ENCODE peak calls at places on chromosomes 2 and 18, in five cellular contexts. E is MCF 10A, I is SW 1271, G is DMS153, C is cardiac fibroblast. P is an unnamed sample.
A peak's percentile ranks its signal among the peaks of the same experiment; 100 is the strongest.

GRCh38 chr18:3675446-3675845 is 225.5 kb downstream of the TGIF1 start:
- DNase-seq in I (no peak), E (no peak), G (no peak), C (no peak), P (no peak)

GRCh38 chr18:40932862-40933261 is 1022.2 kb upstream of the PIK3C3 start:
- DNase-seq in G (no peak), C (no peak), I (no peak), E (no peak), P (no peak)

GRCh38 chr2:84914334-84914733 is 8.9 kb downstream of the TMSB10 start:
- DNase-seq in E (no peak), I (no peak), C (no peak), G (no peak), P (no peak)

GRCh38 chr18:74806073-74806472 is 208.4 kb downstream of the ZNF407 start:
- DNase-seq in I (no peak), G (no peak), E (peak; percentile 51), C (no peak), P (no peak)

GRCh38 chr2:54555318-54555837 is 99.3 kb downstream of the SPTBN1 start:
- DNase-seq in C (peak; percentile 27), G (no peak), I (no peak), E (no peak), P (no peak)

GRCh38 chr2:112048887-112049286 is 6.2 kb upstream of the TMEM87B start:
- DNase-seq in G (peak; percentile 42), C (peak; percentile 83), I (no peak), E (peak; percentile 66), P (peak; percentile 1)

GRCh38 chr2:201665420-201666158 is 22.3 kb upstream of the TMEM237 start:
- DNase-seq in I (no peak), E (no peak), C (no peak), G (no peak), P (no peak)

GRCh38 chr2:207750315-207750714 is 19.4 kb downstream of the FZD5 start:
- DNase-seq in I (no peak), G (peak; percentile 78), E (no peak), C (no peak), P (no peak)

GRCh38 chr18:33755918-33756590 is 178.0 kb downstream of the ASXL3 start:
- DNase-seq in G (peak; percentile 86), I (peak; percentile 42), C (peak; percentile 33), E (peak; percentile 57), P (no peak)

GRCh38 chr2:168233726-168234406 is 13.5 kb downstream of the STK39 start:
- DNase-seq in E (no peak), C (no peak), G (no peak), I (no peak), P (no peak)

GRCh38 chr2:224520064-224520463 is 65.1 kb downstream of the CUL3 start:
- DNase-seq in E (peak; percentile 60), G (no peak), I (no peak), C (peak; percentile 74), P (no peak)

GRCh38 chr2:12778811-12779574 is 62.3 kb downstream of the TRIB2 start:
- DNase-seq in I (no peak), G (no peak), C (no peak), E (no peak), P (no peak)

GRCh38 chr2:104378853-104379374 is 475.0 kb upstream of the POU3F3 start:
- DNase-seq in C (no peak), I (no peak), G (peak; percentile 58), E (peak; percentile 23), P (peak; percentile 56)

GRCh38 chr18:78889250-78889649 is 90.4 kb upstream of the SALL3 start:
- DNase-seq in C (no peak), E (no peak), I (no peak), G (no peak), P (no peak)

GRCh38 chr2:100610381-100610831 is 47.6 kb downstream of the PDCL3 start:
- DNase-seq in G (no peak), C (peak; percentile 65), E (peak; percentile 61), I (peak; percentile 34), P (peak; percentile 13)

GRCh38 chr2:34102359-34102758 is 503.3 kb upstream of the FAM98A start:
- DNase-seq in I (no peak), C (peak; percentile 6), E (peak; percentile 44), G (no peak), P (no peak)

GRCh38 chr2:128282246-128282975 is 36.3 kb downstream of the HS6ST1 start:
- DNase-seq in G (no peak), I (no peak), E (no peak), C (no peak), P (no peak)

GRCh38 chr18:64488698-64489097 is 339.8 kb upstream of the LINC00305 start:
- DNase-seq in I (no peak), C (no peak), E (no peak), G (no peak), P (no peak)

GRCh38 chr2:159639071-159639470 is 22.7 kb upstream of the BAZ2B start:
- DNase-seq in E (no peak), I (no peak), G (no peak), C (no peak), P (no peak)

GRCh38 chr2:20410556-20411277 is 36.2 kb upstream of the RHOB start:
- DNase-seq in G (no peak), C (no peak), I (no peak), E (no peak), P (no peak)

GRCh38 chr2:12330916-12331315 is 385.8 kb upstream of the TRIB2 start:
- DNase-seq in G (no peak), C (peak; percentile 38), E (no peak), I (no peak), P (no peak)

GRCh38 chr2:74740395-74741075 is 86.5 kb downstream of the SEMA4F start:
- DNase-seq in I (peak; percentile 91), G (no peak), E (peak; percentile 98), C (peak; percentile 89), P (no peak)

GRCh38 chr18:77101410-77102245 is 31.0 kb downstream of the MBP start:
- DNase-seq in I (peak; percentile 92), C (peak; percentile 95), G (no peak), E (peak; percentile 95), P (peak; percentile 65)

GRCh38 chr2:127577503-127577902 is 42.0 kb downstream of the MYO7B start:
- DNase-seq in I (no peak), E (no peak), C (no peak), G (no peak), P (no peak)

GRCh38 chr2:97747716-97748115 is 34.3 kb downstream of the ZAP70 start:
- DNase-seq in G (no peak), C (peak; percentile 34), E (no peak), I (no peak), P (no peak)

GRCh38 chr2:163859951-163860350 is 124.1 kb upstream of the FIGN start:
- DNase-seq in E (no peak), G (no peak), C (no peak), I (no peak), P (no peak)

GRCh38 chr18:34767601-34768027 is 57.5 kb downstream of the DTNA start:
- DNase-seq in C (peak; percentile 62), I (peak; percentile 3), G (no peak), E (peak; percentile 56), P (no peak)

GRCh38 chr2:48849770-48850169 is 94.2 kb upstream of the LHCGR start:
- DNase-seq in C (peak; percentile 30), E (peak; percentile 75), I (no peak), G (no peak), P (no peak)